ENCODE peak calls at places on chromosomes 13 and 19, in seven cellular contexts. D, C, M, J, O, T and V are unnamed samples. For H3K4me1, the result is how much of the 10 kb centered on the place peaks cover.

GRCh38 chr13:74708629-74709028 is 574.4 kb upstream of the KLF12 start:
- DNase-seq in D (no peak), C (no peak), M (no peak), J (no peak), O (no peak), T (no peak), V (no peak)

GRCh38 chr19:49475995-49476880 is 2.2 kb downstream of the FLT3LG start:
- DNase-seq in D (no peak), C (no peak), M (no peak), J (no peak), O (no peak), T (peak), V (no peak)

GRCh38 chr19:19652482-19653295 is 9.2 kb upstream of the GMIP start:
- DNase-seq in D (no peak), C (no peak), M (no peak), J (no peak), O (no peak), T (no peak), V (no peak)

GRCh38 chr19:46860846-46861690 is at the start of gene ARHGAP35:
- DNase-seq in D (peak), C (no peak), M (peak), J (peak), O (no peak), T (no peak), V (no peak)

GRCh38 chr19:13132471-13133166 is 14.6 kb downstream of the NACC1 start:
- DNase-seq in D (no peak), C (no peak), M (no peak), J (no peak), O (no peak), T (peak), V (no peak)

GRCh38 chr13:41500501-41500900 is 43.2 kb downstream of the RGCC start:
- DNase-seq in D (no peak), C (no peak), M (no peak), J (no peak), O (peak), T (no peak), V (no peak)

GRCh38 chr19:40279120-40279551 is 6.0 kb downstream of the AKT2 start:
- DNase-seq in D (no peak), C (peak), M (no peak), J (peak), O (no peak), T (peak), V (peak)

GRCh38 chr19:6773323-6773931 is 919 bp downstream of the VAV1 start:
- DNase-seq in D (peak), C (no peak), M (no peak), J (no peak), O (no peak), T (no peak), V (no peak)

GRCh38 chr19:56884481-56884880 is 44.0 kb upstream of the PEG3 start:
- DNase-seq in D (no peak), C (no peak), M (no peak), J (no peak), O (no peak), T (no peak), V (no peak)

GRCh38 chr19:32041681-32042292 is 303.6 kb upstream of the ZNF507 start:
- DNase-seq in D (peak), C (no peak), M (peak), J (peak), O (no peak), T (peak), V (peak)

GRCh38 chr13:80074811-80075210 is 266.1 kb downstream of the SPRY2 start:
- DNase-seq in D (no peak), C (no peak), M (no peak), J (no peak), O (no peak), T (no peak), V (no peak)

GRCh38 chr13:50589139-50589538 is 254.4 kb downstream of the DLEU7 start:
- DNase-seq in D (no peak), C (no peak), M (peak), J (no peak), O (no peak), T (peak), V (no peak)

GRCh38 chr19:41578886-41579285 is 2.9 kb downstream of the CEACAM21 start:
- DNase-seq in D (no peak), C (no peak), M (no peak), J (no peak), O (peak), T (no peak), V (no peak)

GRCh38 chr19:56840452-56841193 is at the start of the genes PEG3 and ZIM2:
- DNase-seq in D (peak), C (no peak), M (peak), J (peak), O (no peak), T (peak), V (peak)

GRCh38 chr19:10766681-10767201 is 48.9 kb downstream of the DNM2 start:
- DNase-seq in D (peak), C (no peak), M (peak), J (no peak), O (no peak), T (peak), V (peak)

GRCh38 chr19:10764340-10764894 is 46.5 kb downstream of the DNM2 start:
- DNase-seq in D (peak), C (no peak), M (no peak), J (no peak), O (no peak), T (no peak), V (no peak)

GRCh38 chr19:10767726-10768125 is 49.8 kb downstream of the DNM2 start:
- DNase-seq in D (no peak), C (no peak), M (no peak), J (no peak), O (no peak), T (no peak), V (no peak)

GRCh38 chr19:10768369-10768768 is 50.5 kb downstream of the DNM2 start:
- DNase-seq in D (no peak), C (no peak), M (no peak), J (no peak), O (no peak), T (no peak), V (no peak)

GRCh38 chr19:10766049-10766623 is 48.3 kb downstream of the DNM2 start:
- DNase-seq in D (no peak), C (no peak), M (peak), J (no peak), O (no peak), T (peak), V (peak)
- H3K4me1 ChIP-seq in D (half or more), C (half or more), M (half or more), J (under half), O (half or more), T (under half), V (half or more)

DNA sequence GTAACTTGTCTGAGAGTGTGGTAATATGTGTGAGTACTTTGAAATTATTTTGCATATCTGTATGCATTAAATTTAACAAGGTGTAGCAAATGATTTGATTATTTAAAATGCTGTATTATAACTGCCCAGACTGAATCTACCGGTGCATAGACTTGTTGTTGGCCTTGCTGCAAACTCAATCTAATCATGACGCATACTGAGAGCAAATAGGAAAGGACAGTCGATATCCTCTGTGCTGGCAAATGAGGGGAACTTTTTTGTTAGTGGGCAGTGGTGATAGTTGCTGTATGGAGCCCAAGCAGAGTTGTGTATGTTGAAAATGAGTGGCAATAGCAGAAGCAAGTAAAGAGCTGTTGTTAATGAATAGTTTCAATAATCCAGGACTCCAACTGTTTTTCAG is 127.4 kb downstream of the LMO7 start:
- DNase-seq in D (no peak), C (no peak), M (no peak), J (no peak), O (no peak), T (no peak), V (no peak)
- TF ChIP-seq POLR2A in D (no peak), C (no peak), M (no peak), J (no peak), O (no peak), T (no peak), V (no peak)

DNA sequence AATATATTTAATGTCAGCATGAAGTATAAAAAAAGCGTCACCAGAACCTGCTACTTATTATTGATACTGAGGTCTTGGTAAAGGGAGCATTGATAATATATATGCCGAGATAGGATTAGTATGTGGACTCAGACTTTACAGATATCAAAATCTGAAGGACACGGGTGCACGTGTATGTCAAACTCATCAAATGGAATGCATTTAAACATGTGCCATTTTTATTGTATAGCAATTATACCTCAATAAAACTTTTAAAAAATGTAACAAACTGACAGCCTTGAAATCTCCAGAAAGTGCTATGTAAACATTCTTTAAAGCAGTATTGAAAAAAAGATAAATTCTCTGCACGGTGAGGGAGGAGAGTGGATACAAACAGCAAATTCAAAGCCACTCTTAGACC is 157.9 kb downstream of the RNF17 start:
- DNase-seq in D (no peak), C (no peak), M (no peak), J (no peak), O (no peak), T (no peak), V (no peak)
- H3K4me3 ChIP-seq in D (no peak), C (peak), M (peak), J (peak), O (peak), T (peak), V (peak)

DNA sequence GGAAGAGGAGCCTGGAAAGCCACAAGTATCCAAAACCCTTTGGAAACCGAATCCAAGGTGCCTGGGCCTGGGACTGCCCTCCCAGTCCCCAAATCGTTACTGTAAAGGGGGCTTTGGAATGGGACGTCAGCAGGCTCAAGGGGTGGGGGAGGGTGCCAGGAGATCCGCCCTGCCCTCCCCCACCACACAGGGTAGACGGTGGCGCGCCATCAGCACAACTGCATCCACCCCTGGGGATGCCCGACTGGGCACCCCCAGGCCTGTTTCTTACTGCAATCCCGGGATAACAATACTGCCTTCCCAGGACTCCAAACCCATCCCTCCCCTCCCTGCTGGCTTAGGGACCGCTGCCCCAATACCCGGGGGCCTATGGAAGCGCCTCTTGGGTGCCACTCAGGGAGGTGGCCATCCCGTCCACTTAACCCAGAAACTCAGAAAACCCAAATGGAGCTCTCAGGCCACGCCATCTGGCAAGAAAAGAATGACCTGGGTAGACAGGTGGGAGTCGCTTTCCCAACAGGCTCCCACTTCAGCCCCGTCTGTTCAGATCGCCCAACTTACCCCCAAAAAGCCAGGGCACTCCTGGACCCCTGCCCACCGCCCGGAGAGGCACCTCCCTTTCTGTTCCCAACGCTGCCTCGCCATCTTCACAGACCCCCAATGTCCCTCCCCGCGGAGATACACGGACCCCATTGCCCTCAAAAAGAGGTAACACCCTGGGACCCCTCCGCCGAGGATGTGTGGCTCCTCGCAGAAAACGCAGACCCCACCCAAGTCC is 2.4 kb downstream of the KLF16 start:
- DNase-seq in D (no peak), C (no peak), M (no peak), J (no peak), O (no peak), T (no peak), V (no peak)
- H3K4me1 ChIP-seq in D (half or more), C (half or more), M (under half), J (under half), O (half or more), T (under half), V (half or more)

DNA sequence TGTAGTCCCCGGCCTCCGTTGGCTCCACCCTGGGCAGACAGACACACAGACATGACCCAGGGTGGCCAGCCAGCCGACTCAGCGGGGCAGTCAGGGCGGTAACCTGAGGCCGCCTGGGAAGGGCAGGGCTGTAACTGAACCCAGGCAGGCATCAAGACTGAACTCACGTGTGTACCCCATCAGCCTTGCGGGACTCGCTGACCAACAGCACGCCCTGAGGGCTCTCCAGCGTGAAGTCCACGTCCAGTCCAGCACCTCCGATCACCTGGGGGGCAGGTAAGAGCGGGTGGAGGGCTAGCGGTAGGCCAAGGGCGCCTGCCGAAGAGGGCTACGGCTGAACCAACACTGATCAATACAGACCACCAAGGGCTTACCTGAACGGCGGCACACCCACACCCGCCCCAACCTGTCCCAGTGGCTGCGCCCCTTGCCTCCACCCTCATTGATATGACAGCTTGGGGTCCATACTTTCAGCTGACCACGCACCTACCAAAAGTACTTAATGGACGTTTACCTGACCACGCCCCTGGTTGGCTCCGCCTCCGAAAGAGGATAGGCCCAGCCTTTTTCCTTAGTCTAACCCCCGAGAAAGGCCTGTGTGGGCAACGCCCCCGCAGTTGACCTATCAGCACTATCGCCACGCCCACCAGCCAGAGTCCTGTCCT is 791 bp downstream of the TMED1 start:
- DNase-seq in D (peak), C (no peak), M (peak), J (no peak), O (no peak), T (peak), V (peak)
- TF ChIP-seq POLR2A in D (no peak), C (no peak), M (no peak), J (no peak), O (no peak), T (no peak), V (no peak)

GRCh38 chr13:99955107-99955746 is 16.3 kb downstream of the ZIC5 start:
- DNase-seq in D (no peak), C (no peak), M (no peak), J (no peak), O (no peak), T (no peak), V (no peak)
- H3K4me3 ChIP-seq in D (no peak), C (no peak), M (no peak), J (no peak), O (peak), T (no peak), V (no peak)

DNA sequence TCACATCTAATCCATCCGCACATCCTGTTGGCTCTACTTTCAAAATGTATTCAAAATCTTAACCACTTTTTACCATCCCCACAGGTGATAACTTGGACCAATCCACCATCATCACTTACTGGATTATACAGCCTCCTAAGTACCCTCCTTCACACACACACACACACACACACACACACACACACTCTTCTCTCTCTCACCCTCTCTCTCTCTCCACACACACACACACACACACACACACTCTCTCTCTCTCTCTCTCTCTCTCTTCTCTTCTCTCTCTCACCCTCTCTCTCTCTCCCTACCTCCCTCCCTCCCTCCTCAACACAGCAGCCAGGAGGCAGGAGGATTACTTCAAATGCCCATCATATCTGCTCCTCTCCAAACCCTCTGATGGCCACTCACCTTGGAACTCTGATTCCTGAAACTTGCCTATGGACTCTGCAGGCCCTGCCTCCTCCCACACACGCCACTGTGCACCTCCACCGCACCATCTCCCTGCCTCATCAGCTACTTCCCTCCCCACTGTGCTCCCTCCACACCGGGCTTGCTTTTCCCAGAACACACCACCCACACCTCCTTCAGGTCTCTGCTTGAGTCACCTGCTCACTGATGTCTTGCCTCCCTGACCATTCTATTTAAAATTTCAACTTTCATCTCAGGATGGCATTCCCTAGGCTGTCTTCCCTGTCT is 39.7 kb downstream of the RCBTB2 start:
- DNase-seq in D (no peak), C (no peak), M (no peak), J (no peak), O (no peak), T (no peak), V (no peak)
- H3K4me1 ChIP-seq in D (under half), C (under half), M (under half), J (under half), O (under half), T (under half), V (under half)

GRCh38 chr13:48233097-48233885 is at the start of gene ITM2B:
- DNase-seq in D (peak), C (peak), M (peak), J (no peak), O (no peak), T (peak), V (peak)

GRCh38 chr13:48231080-48231479 is 1.9 kb upstream of the ITM2B start:
- DNase-seq in D (peak), C (no peak), M (peak), J (no peak), O (no peak), T (no peak), V (peak)

GRCh38 chr13:48231948-48232347 is 1.1 kb upstream of the ITM2B start:
- DNase-seq in D (no peak), C (no peak), M (no peak), J (no peak), O (no peak), T (no peak), V (no peak)

GRCh38 chr13:48233886-48234488 is 981 bp downstream of the ITM2B start:
- DNase-seq in D (no peak), C (no peak), M (no peak), J (no peak), O (no peak), T (no peak), V (peak)

DNA sequence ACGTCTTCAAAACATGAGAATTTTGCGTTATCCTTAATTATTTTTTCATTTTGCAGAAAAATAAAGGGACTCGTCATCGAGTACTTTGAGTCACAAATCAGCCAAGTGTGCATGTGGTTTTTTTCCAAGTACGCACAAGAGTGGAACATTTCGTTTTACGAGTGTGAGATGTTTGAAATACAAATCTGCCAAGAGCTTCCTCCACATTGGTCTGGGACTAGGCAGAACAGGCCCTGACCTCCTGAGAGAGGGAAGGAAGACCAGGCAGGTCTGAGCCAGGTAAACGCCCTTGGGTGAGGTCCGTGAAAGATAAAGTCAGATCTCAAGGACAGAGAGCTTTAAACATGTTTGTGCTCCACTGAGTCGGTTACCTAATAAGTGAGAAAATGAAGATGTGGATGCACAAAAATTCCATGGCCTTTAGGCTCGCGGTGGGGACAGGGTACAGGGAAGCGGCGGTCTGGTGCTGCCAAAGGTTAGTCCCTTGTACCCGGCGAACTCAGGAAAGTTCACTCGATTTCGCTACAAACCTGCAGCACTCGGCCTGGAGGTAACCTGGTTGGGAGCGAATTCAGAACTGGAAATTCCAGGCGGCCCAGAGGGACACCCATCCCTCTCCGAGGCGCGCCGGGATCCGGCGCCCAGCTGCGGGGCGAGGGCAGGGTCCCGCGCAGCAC is 448 bp upstream of the ITM2B start:
- DNase-seq in D (no peak), C (no peak), M (peak), J (peak), O (no peak), T (peak), V (no peak)
- TF ChIP-seq POLR2A in D (no peak), C (peak), M (peak), J (no peak), O (no peak), T (peak), V (no peak)